ENCODE peak calls at places on chromosomes 5 and 9, in five cellular contexts. One of them, this sample, is unnamed.

GRCh38 chr5:35854248-35854647 is 2.4 kb upstream of the IL7R start:
- DNase-seq in Daoy: no peak
- DNase-seq in lower leg skin: no peak
- DNase-seq in left lobe of liver: no peak
- DNase-seq in IMR-90: no peak
- DNase-seq in this sample: no peak

GRCh38 chr9:32783168-32783891 is at the start of gene TMEM215:
- DNase-seq in Daoy: peak; percentile 68
- DNase-seq in lower leg skin: no peak
- DNase-seq in left lobe of liver: no peak
- DNase-seq in IMR-90: no peak
- DNase-seq in this sample: no peak

GRCh38 chr5:160087244-160087643 is 32.0 kb downstream of the PWWP2A start:
- DNase-seq in Daoy: no peak
- DNase-seq in lower leg skin: no peak
- DNase-seq in left lobe of liver: no peak
- DNase-seq in IMR-90: no peak
- DNase-seq in this sample: no peak

GRCh38 chr5:175826980-175827379 is 44.4 kb upstream of the CPLX2 start:
- DNase-seq in Daoy: no peak
- DNase-seq in lower leg skin: no peak
- DNase-seq in left lobe of liver: no peak
- DNase-seq in IMR-90: no peak
- DNase-seq in this sample: no peak

GRCh38 chr5:34674226-34674625 is 18.1 kb downstream of the RAI14 start:
- DNase-seq in Daoy: no peak
- DNase-seq in lower leg skin: no peak
- DNase-seq in left lobe of liver: no peak
- DNase-seq in IMR-90: peak; percentile 98
- DNase-seq in this sample: peak; percentile 72

GRCh38 chr9:14303110-14303509 is 10.8 kb downstream of the NFIB start:
- DNase-seq in Daoy: no peak
- DNase-seq in lower leg skin: no peak
- DNase-seq in left lobe of liver: no peak
- DNase-seq in IMR-90: no peak
- DNase-seq in this sample: no peak

GRCh38 chr9:87029904-87030303 is 82.6 kb upstream of the GAS1 start:
- DNase-seq in Daoy: no peak
- DNase-seq in lower leg skin: no peak
- DNase-seq in left lobe of liver: no peak
- DNase-seq in IMR-90: no peak
- DNase-seq in this sample: no peak

GRCh38 chr5:152487130-152487529 is 82.1 kb upstream of the NMUR2 start:
- DNase-seq in Daoy: no peak
- DNase-seq in lower leg skin: no peak
- DNase-seq in left lobe of liver: no peak
- DNase-seq in IMR-90: no peak
- DNase-seq in this sample: no peak

GRCh38 chr5:135340568-135340967 is 58.5 kb downstream of the MACROH2A1 start:
- DNase-seq in Daoy: no peak
- DNase-seq in lower leg skin: peak; percentile 36
- DNase-seq in left lobe of liver: no peak
- DNase-seq in IMR-90: no peak
- DNase-seq in this sample: no peak

GRCh38 chr5:160159991-160160826 is 41.0 kb upstream of the PWWP2A start:
- DNase-seq in Daoy: peak; percentile 66
- DNase-seq in lower leg skin: no peak
- DNase-seq in left lobe of liver: no peak
- DNase-seq in IMR-90: peak; percentile 19
- DNase-seq in this sample: peak; percentile 75

GRCh38 chr9:99011161-99011709 is 67.5 kb downstream of the COL15A1 start:
- DNase-seq in Daoy: no peak
- DNase-seq in lower leg skin: no peak
- DNase-seq in left lobe of liver: no peak
- DNase-seq in IMR-90: peak; percentile 48
- DNase-seq in this sample: no peak

GRCh38 chr5:73766902-73767301 is 140.9 kb downstream of the ARHGEF28 start:
- DNase-seq in Daoy: no peak
- DNase-seq in lower leg skin: no peak
- DNase-seq in left lobe of liver: no peak
- DNase-seq in IMR-90: no peak
- DNase-seq in this sample: no peak

GRCh38 chr5:39755986-39756385 is 331.2 kb upstream of the DAB2 start:
- DNase-seq in Daoy: peak; percentile 84
- DNase-seq in lower leg skin: no peak
- DNase-seq in left lobe of liver: no peak
- DNase-seq in IMR-90: peak; percentile 96
- DNase-seq in this sample: peak; percentile 23

GRCh38 chr9:112970939-112971338 is 41.1 kb downstream of the ZNF883 start:
- DNase-seq in Daoy: no peak
- DNase-seq in lower leg skin: no peak
- DNase-seq in left lobe of liver: no peak
- DNase-seq in IMR-90: no peak
- DNase-seq in this sample: no peak

GRCh38 chr9:36893911-36894310 is 140.2 kb downstream of the PAX5 start:
- DNase-seq in Daoy: no peak
- DNase-seq in lower leg skin: peak; percentile 82
- DNase-seq in left lobe of liver: no peak
- DNase-seq in IMR-90: no peak
- DNase-seq in this sample: no peak

GRCh38 chr9:99062549-99062948 is 42.4 kb upstream of the TGFBR1 start:
- DNase-seq in Daoy: no peak
- DNase-seq in lower leg skin: no peak
- DNase-seq in left lobe of liver: no peak
- DNase-seq in IMR-90: no peak
- DNase-seq in this sample: no peak

GRCh38 chr9:105425817-105426433 is 21.9 kb upstream of the FSD1L start:
- DNase-seq in Daoy: no peak
- DNase-seq in lower leg skin: no peak
- DNase-seq in left lobe of liver: no peak
- DNase-seq in IMR-90: peak; percentile 47
- DNase-seq in this sample: peak; percentile 25

GRCh38 chr5:179267671-179268071 is 77.6 kb downstream of the ADAMTS2 start:
- DNase-seq in Daoy: no peak
- DNase-seq in lower leg skin: peak; percentile 85
- DNase-seq in left lobe of liver: peak; percentile 41
- DNase-seq in IMR-90: no peak
- DNase-seq in this sample: no peak

GRCh38 chr9:75956161-75956560 is 65.7 kb downstream of the PCSK5 start:
- DNase-seq in Daoy: no peak
- DNase-seq in lower leg skin: no peak
- DNase-seq in left lobe of liver: no peak
- DNase-seq in IMR-90: no peak
- DNase-seq in this sample: peak; percentile 99

GRCh38 chr9:36276840-36277239 is 18.6 kb upstream of the GNE start:
- DNase-seq in Daoy: peak; percentile 75
- DNase-seq in lower leg skin: no peak
- DNase-seq in left lobe of liver: no peak
- DNase-seq in IMR-90: peak; percentile 90
- DNase-seq in this sample: peak; percentile 94

GRCh38 chr5:172370648-172371248 is 83.6 kb downstream of the SH3PXD2B start:
- DNase-seq in Daoy: peak; percentile 33
- DNase-seq in lower leg skin: no peak
- DNase-seq in left lobe of liver: no peak
- DNase-seq in IMR-90: peak; percentile 71
- DNase-seq in this sample: peak; percentile 94

GRCh38 chr5:125190232-125191051 is 444.0 kb upstream of the ZNF608 start:
- DNase-seq in Daoy: peak; percentile 63
- DNase-seq in lower leg skin: no peak
- DNase-seq in left lobe of liver: no peak
- DNase-seq in IMR-90: peak; percentile 27
- DNase-seq in this sample: no peak

GRCh38 chr5:96348536-96348935 is 84.5 kb downstream of the PCSK1 start:
- DNase-seq in Daoy: no peak
- DNase-seq in lower leg skin: no peak
- DNase-seq in left lobe of liver: no peak
- DNase-seq in IMR-90: no peak
- DNase-seq in this sample: no peak

GRCh38 chr9:76576344-76576743 is 117.4 kb downstream of the GCNT1 start:
- DNase-seq in Daoy: peak; percentile 88
- DNase-seq in lower leg skin: no peak
- DNase-seq in left lobe of liver: no peak
- DNase-seq in IMR-90: peak; percentile 66
- DNase-seq in this sample: peak; percentile 74

GRCh38 chr5:108655750-108656450 is 91.8 kb upstream of the FER start:
- DNase-seq in Daoy: no peak
- DNase-seq in lower leg skin: no peak
- DNase-seq in left lobe of liver: no peak
- DNase-seq in IMR-90: peak; percentile 71
- DNase-seq in this sample: peak; percentile 74

This sample was measured in trophoblast cell.